ENCODE peak calls at places on chromosomes 6 and 20, in five cellular contexts. One of them, this sample, is unnamed.

GRCh38 chr6:55490871-55491270 is 88.1 kb downstream of the HMGCLL1 start:
- DNase-seq in heart right ventricle: no peak
- DNase-seq in CD4-positive, alpha-beta memory T cell: no peak
- DNase-seq in SJCRH30: no peak
- DNase-seq in endodermal cell: no peak
- DNase-seq in this sample: no peak

GRCh38 chr6:85828973-85829372 is 186.3 kb upstream of the SYNCRIP start:
- DNase-seq in SJCRH30: no peak
- DNase-seq in heart right ventricle: no peak
- DNase-seq in CD4-positive, alpha-beta memory T cell: no peak
- DNase-seq in endodermal cell: no peak
- DNase-seq in this sample: no peak

GRCh38 chr6:97289332-97289731 is 6.3 kb upstream of the MMS22L start:
- DNase-seq in SJCRH30: no peak
- DNase-seq in CD4-positive, alpha-beta memory T cell: no peak
- DNase-seq in heart right ventricle: no peak
- DNase-seq in endodermal cell: no peak
- DNase-seq in this sample: no peak

GRCh38 chr6:1611322-1611571 is 1.5 kb downstream of the FOXC1 start:
- DNase-seq in SJCRH30: peak; percentile 44
- DNase-seq in heart right ventricle: peak; percentile 48
- DNase-seq in CD4-positive, alpha-beta memory T cell: no peak
- DNase-seq in endodermal cell: no peak
- DNase-seq in this sample: no peak

GRCh38 chr6:149094156-149094555 is 223.4 kb upstream of the TAB2 start:
- DNase-seq in SJCRH30: no peak
- DNase-seq in CD4-positive, alpha-beta memory T cell: peak; percentile 12
- DNase-seq in endodermal cell: peak; percentile 56
- DNase-seq in heart right ventricle: no peak
- DNase-seq in this sample: no peak

GRCh38 chr6:125250511-125250910 is 51.3 kb downstream of the HDDC2 start:
- DNase-seq in SJCRH30: no peak
- DNase-seq in endodermal cell: no peak
- DNase-seq in CD4-positive, alpha-beta memory T cell: no peak
- DNase-seq in heart right ventricle: no peak
- DNase-seq in this sample: no peak

GRCh38 chr20:34222208-34222607 is 19.0 kb upstream of the ASIP start:
- DNase-seq in endodermal cell: no peak
- DNase-seq in heart right ventricle: no peak
- DNase-seq in CD4-positive, alpha-beta memory T cell: no peak
- DNase-seq in SJCRH30: no peak
- DNase-seq in this sample: no peak

GRCh38 chr6:37845930-37846329 is 26.4 kb downstream of the ZFAND3 start:
- DNase-seq in SJCRH30: no peak
- DNase-seq in heart right ventricle: no peak
- DNase-seq in CD4-positive, alpha-beta memory T cell: no peak
- DNase-seq in endodermal cell: no peak
- DNase-seq in this sample: no peak

GRCh38 chr6:135334169-135334568 is 153.1 kb downstream of the MYB start:
- DNase-seq in SJCRH30: no peak
- DNase-seq in CD4-positive, alpha-beta memory T cell: no peak
- DNase-seq in heart right ventricle: no peak
- DNase-seq in endodermal cell: no peak
- DNase-seq in this sample: no peak

GRCh38 chr6:92779758-92780157 is 639.6 kb downstream of the EPHA7 start:
- DNase-seq in heart right ventricle: no peak
- DNase-seq in endodermal cell: no peak
- DNase-seq in CD4-positive, alpha-beta memory T cell: no peak
- DNase-seq in SJCRH30: peak; percentile 61
- DNase-seq in this sample: no peak

GRCh38 chr6:108562503-108562993 is 1.8 kb downstream of the FOXO3 start:
- DNase-seq in SJCRH30: peak; percentile 80
- DNase-seq in endodermal cell: peak; percentile 95
- DNase-seq in heart right ventricle: peak; percentile 34
- DNase-seq in CD4-positive, alpha-beta memory T cell: no peak
- DNase-seq in this sample: peak; percentile 85

GRCh38 chr20:41047279-41047974 is 18.8 kb downstream of the TOP1 start:
- DNase-seq in endodermal cell: no peak
- DNase-seq in CD4-positive, alpha-beta memory T cell: no peak
- DNase-seq in SJCRH30: no peak
- DNase-seq in heart right ventricle: no peak
- DNase-seq in this sample: no peak

GRCh38 chr6:16670183-16670582 is 91.1 kb downstream of the ATXN1 start:
- DNase-seq in endodermal cell: no peak
- DNase-seq in heart right ventricle: peak; percentile 58
- DNase-seq in CD4-positive, alpha-beta memory T cell: no peak
- DNase-seq in SJCRH30: no peak
- DNase-seq in this sample: no peak

GRCh38 chr20:9409981-9410380 is 104.4 kb upstream of the LAMP5 start:
- DNase-seq in SJCRH30: no peak
- DNase-seq in CD4-positive, alpha-beta memory T cell: no peak
- DNase-seq in heart right ventricle: no peak
- DNase-seq in endodermal cell: no peak
- DNase-seq in this sample: no peak

GRCh38 chr6:37077459-37078296 is 72.2 kb downstream of the FGD2 start:
- DNase-seq in heart right ventricle: peak; percentile 86
- DNase-seq in CD4-positive, alpha-beta memory T cell: no peak
- DNase-seq in endodermal cell: peak; percentile 83
- DNase-seq in SJCRH30: peak; percentile 22
- DNase-seq in this sample: peak; percentile 74

GRCh38 chr6:101876431-101876830 is 482.9 kb downstream of the GRIK2 start:
- DNase-seq in heart right ventricle: no peak
- DNase-seq in SJCRH30: no peak
- DNase-seq in endodermal cell: no peak
- DNase-seq in CD4-positive, alpha-beta memory T cell: no peak
- DNase-seq in this sample: no peak

GRCh38 chr20:63280929-63281545 is 8.4 kb downstream of the ARFGAP1 start:
- DNase-seq in endodermal cell: peak; percentile 84
- DNase-seq in SJCRH30: no peak
- DNase-seq in heart right ventricle: peak; percentile 12
- DNase-seq in CD4-positive, alpha-beta memory T cell: no peak
- DNase-seq in this sample: no peak

GRCh38 chr20:36644713-36645109 is 1.3 kb downstream of the SLA2 start:
- DNase-seq in endodermal cell: no peak
- DNase-seq in heart right ventricle: no peak
- DNase-seq in SJCRH30: no peak
- DNase-seq in CD4-positive, alpha-beta memory T cell: no peak
- DNase-seq in this sample: no peak

GRCh38 chr6:126696921-126697693 is 357.2 kb downstream of the CENPW start:
- DNase-seq in heart right ventricle: no peak
- DNase-seq in endodermal cell: peak; percentile 42
- DNase-seq in CD4-positive, alpha-beta memory T cell: no peak
- DNase-seq in SJCRH30: no peak
- DNase-seq in this sample: no peak

GRCh38 chr6:45724511-45724910 is 291.1 kb downstream of the CLIC5 start:
- DNase-seq in heart right ventricle: peak; percentile 13
- DNase-seq in SJCRH30: peak; percentile 42
- DNase-seq in CD4-positive, alpha-beta memory T cell: no peak
- DNase-seq in endodermal cell: no peak
- DNase-seq in this sample: peak; percentile 23

GRCh38 chr20:50144362-50144761 is 9.2 kb downstream of the PEDS1 start:
- DNase-seq in SJCRH30: no peak
- DNase-seq in endodermal cell: no peak
- DNase-seq in CD4-positive, alpha-beta memory T cell: no peak
- DNase-seq in heart right ventricle: no peak
- DNase-seq in this sample: peak; percentile 31

GRCh38 chr6:43951063-43951755 is 176.0 kb downstream of the MRPL14 start:
- DNase-seq in CD4-positive, alpha-beta memory T cell: no peak
- DNase-seq in SJCRH30: peak; percentile 72
- DNase-seq in heart right ventricle: peak; percentile 68
- DNase-seq in endodermal cell: peak; percentile 96
- DNase-seq in this sample: no peak

GRCh38 chr6:61867635-61868034 is 418.4 kb downstream of the KHDRBS2 start:
- DNase-seq in CD4-positive, alpha-beta memory T cell: no peak
- DNase-seq in endodermal cell: no peak
- DNase-seq in heart right ventricle: no peak
- DNase-seq in SJCRH30: no peak
- DNase-seq in this sample: no peak

GRCh38 chr6:158879180-158879579 is 60.0 kb upstream of the EZR start:
- DNase-seq in CD4-positive, alpha-beta memory T cell: no peak
- DNase-seq in SJCRH30: no peak
- DNase-seq in endodermal cell: no peak
- DNase-seq in heart right ventricle: no peak
- DNase-seq in this sample: no peak

GRCh38 chr20:61956396-61957342 is 109.0 kb downstream of the TAF4 start:
- DNase-seq in endodermal cell: no peak
- DNase-seq in heart right ventricle: no peak
- DNase-seq in CD4-positive, alpha-beta memory T cell: no peak
- DNase-seq in SJCRH30: no peak
- DNase-seq in this sample: no peak

GRCh38 chr6:157613011-157613522 is 210.0 kb upstream of the SNX9 start:
- DNase-seq in endodermal cell: no peak
- DNase-seq in SJCRH30: no peak
- DNase-seq in heart right ventricle: no peak
- DNase-seq in CD4-positive, alpha-beta memory T cell: no peak
- DNase-seq in this sample: no peak

GRCh38 chr20:42432485-42432884 is 757.2 kb downstream of the PTPRT start:
- DNase-seq in SJCRH30: no peak
- DNase-seq in CD4-positive, alpha-beta memory T cell: no peak
- DNase-seq in heart right ventricle: no peak
- DNase-seq in endodermal cell: no peak
- DNase-seq in this sample: no peak

GRCh38 chr20:42432931-42433330 is 756.8 kb downstream of the PTPRT start:
- DNase-seq in heart right ventricle: no peak
- DNase-seq in SJCRH30: no peak
- DNase-seq in CD4-positive, alpha-beta memory T cell: no peak
- DNase-seq in endodermal cell: no peak
- DNase-seq in this sample: no peak

GRCh38 chr20:42435230-42435629 is 754.5 kb downstream of the PTPRT start:
- DNase-seq in heart right ventricle: no peak
- DNase-seq in endodermal cell: no peak
- DNase-seq in CD4-positive, alpha-beta memory T cell: no peak
- DNase-seq in SJCRH30: no peak
- DNase-seq in this sample: no peak

GRCh38 chr20:42430059-42430458 is 759.6 kb downstream of the PTPRT start:
- DNase-seq in CD4-positive, alpha-beta memory T cell: no peak
- DNase-seq in SJCRH30: no peak
- DNase-seq in endodermal cell: no peak
- DNase-seq in heart right ventricle: peak; percentile 16
- DNase-seq in this sample: no peak

GRCh38 chr20:42430525-42431046 is 759.1 kb downstream of the PTPRT start:
- DNase-seq in CD4-positive, alpha-beta memory T cell: no peak
- DNase-seq in SJCRH30: no peak
- DNase-seq in endodermal cell: no peak
- DNase-seq in heart right ventricle: no peak
- DNase-seq in this sample: no peak
- H3K9me3 ChIP-seq in CD4-positive, alpha-beta memory T cell: no peaks in the 10 kb centered on the region
- H3K9me3 ChIP-seq in SJCRH30: no peaks in the 10 kb centered on the region
- H3K9me3 ChIP-seq in endodermal cell: no peaks in the 10 kb centered on the region
- H3K9me3 ChIP-seq in heart right ventricle: no peaks in the 10 kb centered on the region
- H3K9me3 ChIP-seq in this sample: no peaks in the 10 kb centered on the region

GRCh38 chr6:168469198-168469943 is 28.4 kb downstream of the SMOC2 start:
- DNase-seq in heart right ventricle: peak; percentile 74
- DNase-seq in endodermal cell: no peak
- DNase-seq in SJCRH30: no peak
- DNase-seq in CD4-positive, alpha-beta memory T cell: no peak
- DNase-seq in this sample: peak; percentile 46

GRCh38 chr6:168468046-168468445 is 27.1 kb downstream of the SMOC2 start:
- DNase-seq in SJCRH30: no peak
- DNase-seq in CD4-positive, alpha-beta memory T cell: no peak
- DNase-seq in endodermal cell: no peak
- DNase-seq in heart right ventricle: no peak
- DNase-seq in this sample: no peak

GRCh38 chr6:168475188-168476013 is 34.4 kb downstream of the SMOC2 start:
- DNase-seq in heart right ventricle: no peak
- DNase-seq in CD4-positive, alpha-beta memory T cell: no peak
- DNase-seq in SJCRH30: no peak
- DNase-seq in endodermal cell: no peak
- DNase-seq in this sample: no peak

GRCh38 chr6:168473197-168473596 is 32.2 kb downstream of the SMOC2 start:
- DNase-seq in CD4-positive, alpha-beta memory T cell: no peak
- DNase-seq in endodermal cell: no peak
- DNase-seq in SJCRH30: no peak
- DNase-seq in heart right ventricle: no peak
- DNase-seq in this sample: no peak

DNA sequence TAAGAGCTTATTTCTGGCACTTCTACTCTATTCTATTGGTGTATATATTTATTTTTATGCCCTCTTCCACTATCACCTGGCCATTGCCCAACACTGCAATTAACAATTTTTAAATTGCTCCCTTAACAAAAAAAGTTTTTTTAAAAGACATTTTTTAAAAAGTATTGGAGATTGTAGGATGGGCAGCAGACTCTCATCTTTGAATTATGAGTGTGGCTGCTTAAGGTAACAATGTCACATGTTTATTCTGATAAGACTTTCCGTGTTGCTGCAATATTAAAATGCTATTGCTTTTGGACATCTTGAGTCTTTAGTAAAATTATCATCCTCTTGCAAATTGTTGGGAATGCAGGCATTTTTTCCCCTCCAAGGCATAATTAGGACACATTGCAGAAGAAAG is 31.4 kb downstream of the SMOC2 start:
- DNase-seq in CD4-positive, alpha-beta memory T cell: no peak
- DNase-seq in SJCRH30: no peak
- DNase-seq in heart right ventricle: no peak
- DNase-seq in endodermal cell: no peak
- DNase-seq in this sample: no peak
- H3K9me3 ChIP-seq in CD4-positive, alpha-beta memory T cell: peaks cover 4% of the 10 kb centered on the region
- H3K9me3 ChIP-seq in SJCRH30: no peaks in the 10 kb centered on the region
- H3K9me3 ChIP-seq in heart right ventricle: peaks cover 9% of the 10 kb centered on the region
- H3K9me3 ChIP-seq in endodermal cell: no peaks in the 10 kb centered on the region
- H3K9me3 ChIP-seq in this sample: no peaks in the 10 kb centered on the region

GRCh38 chr6:322940-323729 is 30.8 kb downstream of the DUSP22 start:
- DNase-seq in endodermal cell: no peak
- DNase-seq in heart right ventricle: no peak
- DNase-seq in CD4-positive, alpha-beta memory T cell: no peak
- DNase-seq in SJCRH30: no peak
- DNase-seq in this sample: no peak
- H3K9me3 ChIP-seq in endodermal cell: no peaks in the 10 kb centered on the region
- H3K9me3 ChIP-seq in heart right ventricle: no peaks in the 10 kb centered on the region
- H3K9me3 ChIP-seq in CD4-positive, alpha-beta memory T cell: no peaks in the 10 kb centered on the region
- H3K9me3 ChIP-seq in SJCRH30: no peaks in the 10 kb centered on the region
- H3K9me3 ChIP-seq in this sample: no peaks in the 10 kb centered on the region

GRCh38 chr6:27439371-27439770 is 33.5 kb downstream of the ZNF184 start:
- DNase-seq in CD4-positive, alpha-beta memory T cell: no peak
- DNase-seq in SJCRH30: no peak
- DNase-seq in endodermal cell: no peak
- DNase-seq in heart right ventricle: no peak
- DNase-seq in this sample: no peak
- H3K9me3 ChIP-seq in CD4-positive, alpha-beta memory T cell: peaks cover 4% of the 10 kb centered on the region
- H3K9me3 ChIP-seq in SJCRH30: no peaks in the 10 kb centered on the region
- H3K9me3 ChIP-seq in endodermal cell: peaks cover 7% of the 10 kb centered on the region
- H3K9me3 ChIP-seq in heart right ventricle: peaks cover 87% of the 10 kb centered on the region
- H3K9me3 ChIP-seq in this sample: no peaks in the 10 kb centered on the region